ENCODE peak calls at places on chromosomes 12 and 14, in nine cellular contexts. One of them, this sample, is unnamed.

GRCh38 chr14:91395998-91396660 is 21.5 kb downstream of the CCDC88C start:
- DNase-seq in DMS 273 treated with DMSO at 0.1 percent for 48 hours: no peak
- DNase-seq in effector CD4-positive, alpha-beta T cell: no peak
- DNase-seq in LoVo: no peak
- DNase-seq in NCI-H460: no peak
- DNase-seq in EH: no peak
- DNase-seq in fibroblast of mammary gland: no peak
- DNase-seq in hepatocyte: no peak
- DNase-seq in iris pigment epithelial cell: no peak
- DNase-seq in this sample: no peak

GRCh38 chr12:69442894-69443293 is 27.3 kb upstream of the FRS2 start:
- DNase-seq in hepatocyte: no peak
- DNase-seq in iris pigment epithelial cell: peak; percentile 41
- DNase-seq in NCI-H460: no peak
- DNase-seq in DMS 273 treated with DMSO at 0.1 percent for 48 hours: no peak
- DNase-seq in fibroblast of mammary gland: peak; percentile 90
- DNase-seq in EH: peak; percentile 4
- DNase-seq in effector CD4-positive, alpha-beta T cell: no peak
- DNase-seq in LoVo: no peak
- DNase-seq in this sample: no peak

GRCh38 chr12:13380297-13380696 is 183.8 kb downstream of the EMP1 start:
- DNase-seq in effector CD4-positive, alpha-beta T cell: no peak
- DNase-seq in DMS 273 treated with DMSO at 0.1 percent for 48 hours: no peak
- DNase-seq in EH: no peak
- DNase-seq in iris pigment epithelial cell: no peak
- DNase-seq in LoVo: no peak
- DNase-seq in fibroblast of mammary gland: no peak
- DNase-seq in NCI-H460: no peak
- DNase-seq in hepatocyte: no peak
- DNase-seq in this sample: no peak

GRCh38 chr12:69886101-69886500 is 61.1 kb downstream of the MYRFL start:
- DNase-seq in hepatocyte: no peak
- DNase-seq in LoVo: no peak
- DNase-seq in NCI-H460: no peak
- DNase-seq in iris pigment epithelial cell: no peak
- DNase-seq in effector CD4-positive, alpha-beta T cell: no peak
- DNase-seq in EH: no peak
- DNase-seq in DMS 273 treated with DMSO at 0.1 percent for 48 hours: peak; percentile 65
- DNase-seq in fibroblast of mammary gland: no peak
- DNase-seq in this sample: no peak

GRCh38 chr12:29415111-29415510 is 34.1 kb upstream of the ERGIC2 start:
- DNase-seq in LoVo: no peak
- DNase-seq in DMS 273 treated with DMSO at 0.1 percent for 48 hours: no peak
- DNase-seq in iris pigment epithelial cell: no peak
- DNase-seq in effector CD4-positive, alpha-beta T cell: no peak
- DNase-seq in EH: no peak
- DNase-seq in hepatocyte: no peak
- DNase-seq in NCI-H460: no peak
- DNase-seq in fibroblast of mammary gland: no peak
- DNase-seq in this sample: no peak

GRCh38 chr12:122842505-122843405 is 7.5 kb downstream of the HIP1R start:
- DNase-seq in effector CD4-positive, alpha-beta T cell: no peak
- DNase-seq in EH: peak; percentile 59
- DNase-seq in LoVo: no peak
- DNase-seq in NCI-H460: no peak
- DNase-seq in hepatocyte: peak; percentile 5
- DNase-seq in iris pigment epithelial cell: no peak
- DNase-seq in DMS 273 treated with DMSO at 0.1 percent for 48 hours: no peak
- DNase-seq in fibroblast of mammary gland: no peak
- DNase-seq in this sample: no peak

GRCh38 chr14:61749867-61750266 is 12.4 kb upstream of the SNAPC1 start:
- DNase-seq in effector CD4-positive, alpha-beta T cell: no peak
- DNase-seq in LoVo: peak; percentile 50
- DNase-seq in fibroblast of mammary gland: no peak
- DNase-seq in EH: peak; percentile 30
- DNase-seq in hepatocyte: peak; percentile 34
- DNase-seq in NCI-H460: no peak
- DNase-seq in iris pigment epithelial cell: no peak
- DNase-seq in DMS 273 treated with DMSO at 0.1 percent for 48 hours: no peak
- DNase-seq in this sample: no peak

GRCh38 chr12:105396983-105397382 is 66.5 kb downstream of the C12orf75 start:
- DNase-seq in EH: no peak
- DNase-seq in iris pigment epithelial cell: no peak
- DNase-seq in fibroblast of mammary gland: no peak
- DNase-seq in hepatocyte: no peak
- DNase-seq in effector CD4-positive, alpha-beta T cell: no peak
- DNase-seq in LoVo: no peak
- DNase-seq in NCI-H460: no peak
- DNase-seq in DMS 273 treated with DMSO at 0.1 percent for 48 hours: no peak
- DNase-seq in this sample: no peak

GRCh38 chr14:22657861-22658260 is 13.7 kb upstream of the OR6J1 start:
- DNase-seq in fibroblast of mammary gland: peak; percentile 71
- DNase-seq in effector CD4-positive, alpha-beta T cell: no peak
- DNase-seq in NCI-H460: peak; percentile 16
- DNase-seq in DMS 273 treated with DMSO at 0.1 percent for 48 hours: peak; percentile 3
- DNase-seq in LoVo: no peak
- DNase-seq in iris pigment epithelial cell: peak; percentile 79
- DNase-seq in EH: peak; percentile 51
- DNase-seq in hepatocyte: no peak
- DNase-seq in this sample: peak; percentile 41

GRCh38 chr12:53324113-53324778 is 2.8 kb upstream of the AAAS start:
- DNase-seq in hepatocyte: no peak
- DNase-seq in NCI-H460: no peak
- DNase-seq in effector CD4-positive, alpha-beta T cell: peak; percentile 36
- DNase-seq in iris pigment epithelial cell: no peak
- DNase-seq in fibroblast of mammary gland: no peak
- DNase-seq in EH: no peak
- DNase-seq in LoVo: no peak
- DNase-seq in DMS 273 treated with DMSO at 0.1 percent for 48 hours: no peak
- DNase-seq in this sample: no peak

GRCh38 chr14:101359221-101360044 is 201.9 kb upstream of the DIO3 start:
- DNase-seq in iris pigment epithelial cell: peak; percentile 21
- DNase-seq in NCI-H460: no peak
- DNase-seq in DMS 273 treated with DMSO at 0.1 percent for 48 hours: no peak
- DNase-seq in EH: peak; percentile 61
- DNase-seq in fibroblast of mammary gland: peak; percentile 6
- DNase-seq in LoVo: peak; percentile 26
- DNase-seq in effector CD4-positive, alpha-beta T cell: no peak
- DNase-seq in hepatocyte: peak; percentile 55
- DNase-seq in this sample: peak; percentile 1

GRCh38 chr12:105214670-105215375 is 21.2 kb downstream of the APPL2 start:
- DNase-seq in LoVo: peak; percentile 99
- DNase-seq in effector CD4-positive, alpha-beta T cell: no peak
- DNase-seq in hepatocyte: peak; percentile 87
- DNase-seq in NCI-H460: peak; percentile 86
- DNase-seq in iris pigment epithelial cell: no peak
- DNase-seq in fibroblast of mammary gland: no peak
- DNase-seq in DMS 273 treated with DMSO at 0.1 percent for 48 hours: no peak
- DNase-seq in EH: peak; percentile 68
- DNase-seq in this sample: no peak

GRCh38 chr14:70188608-70189540 is at the start of gene SLC8A3:
- DNase-seq in NCI-H460: peak; percentile 5
- DNase-seq in fibroblast of mammary gland: peak; percentile 19
- DNase-seq in EH: peak; percentile 70
- DNase-seq in DMS 273 treated with DMSO at 0.1 percent for 48 hours: peak; percentile 43
- DNase-seq in LoVo: no peak
- DNase-seq in effector CD4-positive, alpha-beta T cell: no peak
- DNase-seq in iris pigment epithelial cell: peak; percentile 76
- DNase-seq in hepatocyte: peak; percentile 55
- DNase-seq in this sample: peak; percentile 1

GRCh38 chr14:31070431-31070830 is 44.3 kb upstream of the STRN3 start:
- DNase-seq in iris pigment epithelial cell: peak; percentile 92
- DNase-seq in effector CD4-positive, alpha-beta T cell: no peak
- DNase-seq in NCI-H460: no peak
- DNase-seq in LoVo: peak; percentile 38
- DNase-seq in DMS 273 treated with DMSO at 0.1 percent for 48 hours: no peak
- DNase-seq in EH: peak; percentile 95
- DNase-seq in fibroblast of mammary gland: peak; percentile 74
- DNase-seq in hepatocyte: no peak
- DNase-seq in this sample: peak; percentile 91

GRCh38 chr12:95966287-95966870 is 23.2 kb downstream of the AMDHD1 start:
- DNase-seq in effector CD4-positive, alpha-beta T cell: no peak
- DNase-seq in DMS 273 treated with DMSO at 0.1 percent for 48 hours: peak; percentile 17
- DNase-seq in iris pigment epithelial cell: no peak
- DNase-seq in hepatocyte: no peak
- DNase-seq in fibroblast of mammary gland: no peak
- DNase-seq in NCI-H460: no peak
- DNase-seq in EH: peak; percentile 8
- DNase-seq in LoVo: no peak
- DNase-seq in this sample: no peak

GRCh38 chr12:2451497-2451896 is 343.3 kb upstream of the FKBP4 start:
- DNase-seq in NCI-H460: no peak
- DNase-seq in DMS 273 treated with DMSO at 0.1 percent for 48 hours: no peak
- DNase-seq in iris pigment epithelial cell: no peak
- DNase-seq in effector CD4-positive, alpha-beta T cell: no peak
- DNase-seq in LoVo: no peak
- DNase-seq in EH: no peak
- DNase-seq in hepatocyte: no peak
- DNase-seq in fibroblast of mammary gland: no peak
- DNase-seq in this sample: no peak

GRCh38 chr14:89249296-89249565 is 167.8 kb downstream of the FOXN3 start:
- DNase-seq in NCI-H460: no peak
- DNase-seq in effector CD4-positive, alpha-beta T cell: no peak
- DNase-seq in DMS 273 treated with DMSO at 0.1 percent for 48 hours: no peak
- DNase-seq in EH: peak; percentile 12
- DNase-seq in hepatocyte: peak; percentile 49
- DNase-seq in iris pigment epithelial cell: peak; percentile 41
- DNase-seq in fibroblast of mammary gland: no peak
- DNase-seq in LoVo: no peak
- DNase-seq in this sample: no peak

GRCh38 chr12:12689672-12690287 is 6.2 kb downstream of the GPR19 start:
- DNase-seq in NCI-H460: no peak
- DNase-seq in LoVo: no peak
- DNase-seq in effector CD4-positive, alpha-beta T cell: no peak
- DNase-seq in EH: peak; percentile 32
- DNase-seq in DMS 273 treated with DMSO at 0.1 percent for 48 hours: no peak
- DNase-seq in fibroblast of mammary gland: no peak
- DNase-seq in iris pigment epithelial cell: peak; percentile 40
- DNase-seq in hepatocyte: no peak
- DNase-seq in this sample: no peak

GRCh38 chr12:19941096-19941495 is 427.2 kb upstream of the PDE3A start:
- DNase-seq in fibroblast of mammary gland: no peak
- DNase-seq in EH: no peak
- DNase-seq in DMS 273 treated with DMSO at 0.1 percent for 48 hours: no peak
- DNase-seq in effector CD4-positive, alpha-beta T cell: no peak
- DNase-seq in LoVo: no peak
- DNase-seq in hepatocyte: no peak
- DNase-seq in iris pigment epithelial cell: no peak
- DNase-seq in NCI-H460: no peak
- DNase-seq in this sample: no peak

GRCh38 chr14:75454963-75455546 is 27.2 kb downstream of the JDP2 start:
- DNase-seq in hepatocyte: peak; percentile 68
- DNase-seq in fibroblast of mammary gland: peak; percentile 79
- DNase-seq in iris pigment epithelial cell: peak; percentile 91
- DNase-seq in DMS 273 treated with DMSO at 0.1 percent for 48 hours: no peak
- DNase-seq in NCI-H460: no peak
- DNase-seq in EH: peak; percentile 89
- DNase-seq in LoVo: peak; percentile 13
- DNase-seq in effector CD4-positive, alpha-beta T cell: no peak
- DNase-seq in this sample: peak; percentile 65

GRCh38 chr14:22551597-22551982 is 37.4 kb downstream of the DAD1 start:
- DNase-seq in NCI-H460: no peak
- DNase-seq in DMS 273 treated with DMSO at 0.1 percent for 48 hours: no peak
- DNase-seq in hepatocyte: no peak
- DNase-seq in fibroblast of mammary gland: no peak
- DNase-seq in iris pigment epithelial cell: no peak
- DNase-seq in effector CD4-positive, alpha-beta T cell: no peak
- DNase-seq in EH: no peak
- DNase-seq in LoVo: no peak
- DNase-seq in this sample: no peak

GRCh38 chr12:114713466-114714215 is 29.7 kb upstream of the TBX3 start:
- DNase-seq in fibroblast of mammary gland: no peak
- DNase-seq in effector CD4-positive, alpha-beta T cell: no peak
- DNase-seq in NCI-H460: no peak
- DNase-seq in LoVo: no peak
- DNase-seq in EH: no peak
- DNase-seq in iris pigment epithelial cell: no peak
- DNase-seq in DMS 273 treated with DMSO at 0.1 percent for 48 hours: no peak
- DNase-seq in hepatocyte: no peak
- DNase-seq in this sample: no peak

GRCh38 chr14:99568567-99569560 is 35.1 kb downstream of the CCDC85C start:
- DNase-seq in EH: peak; percentile 87
- DNase-seq in fibroblast of mammary gland: no peak
- DNase-seq in effector CD4-positive, alpha-beta T cell: no peak
- DNase-seq in iris pigment epithelial cell: peak; percentile 31
- DNase-seq in NCI-H460: no peak
- DNase-seq in hepatocyte: no peak
- DNase-seq in DMS 273 treated with DMSO at 0.1 percent for 48 hours: no peak
- DNase-seq in LoVo: peak; percentile 30
- DNase-seq in this sample: peak; percentile 65

GRCh38 chr14:72451081-72451972 is 442.6 kb downstream of the DPF3 start:
- DNase-seq in NCI-H460: no peak
- DNase-seq in iris pigment epithelial cell: no peak
- DNase-seq in hepatocyte: no peak
- DNase-seq in fibroblast of mammary gland: no peak
- DNase-seq in DMS 273 treated with DMSO at 0.1 percent for 48 hours: no peak
- DNase-seq in LoVo: no peak
- DNase-seq in EH: no peak
- DNase-seq in effector CD4-positive, alpha-beta T cell: peak; percentile 6
- DNase-seq in this sample: no peak

GRCh38 chr12:93539821-93540220 is 32.7 kb upstream of the SOCS2 start:
- DNase-seq in LoVo: no peak
- DNase-seq in DMS 273 treated with DMSO at 0.1 percent for 48 hours: no peak
- DNase-seq in hepatocyte: no peak
- DNase-seq in NCI-H460: no peak
- DNase-seq in effector CD4-positive, alpha-beta T cell: no peak
- DNase-seq in fibroblast of mammary gland: no peak
- DNase-seq in EH: no peak
- DNase-seq in iris pigment epithelial cell: no peak
- DNase-seq in this sample: no peak

GRCh38 chr12:12877789-12878455 is 13.4 kb upstream of the GPRC5A start:
- DNase-seq in LoVo: no peak
- DNase-seq in NCI-H460: no peak
- DNase-seq in DMS 273 treated with DMSO at 0.1 percent for 48 hours: no peak
- DNase-seq in EH: peak; percentile 50
- DNase-seq in fibroblast of mammary gland: no peak
- DNase-seq in hepatocyte: no peak
- DNase-seq in iris pigment epithelial cell: no peak
- DNase-seq in effector CD4-positive, alpha-beta T cell: no peak
- DNase-seq in this sample: no peak

GRCh38 chr12:102234599-102234998 is 37.0 kb upstream of the PMCH start:
- DNase-seq in DMS 273 treated with DMSO at 0.1 percent for 48 hours: no peak
- DNase-seq in LoVo: no peak
- DNase-seq in effector CD4-positive, alpha-beta T cell: no peak
- DNase-seq in iris pigment epithelial cell: no peak
- DNase-seq in EH: peak; percentile 2
- DNase-seq in fibroblast of mammary gland: peak; percentile 12
- DNase-seq in NCI-H460: no peak
- DNase-seq in hepatocyte: no peak
- DNase-seq in this sample: no peak

GRCh38 chr14:104874571-104875411 is 9.7 kb downstream of the CEP170B start:
- DNase-seq in DMS 273 treated with DMSO at 0.1 percent for 48 hours: no peak
- DNase-seq in iris pigment epithelial cell: no peak
- DNase-seq in NCI-H460: no peak
- DNase-seq in hepatocyte: no peak
- DNase-seq in LoVo: no peak
- DNase-seq in effector CD4-positive, alpha-beta T cell: no peak
- DNase-seq in EH: no peak
- DNase-seq in fibroblast of mammary gland: no peak
- DNase-seq in this sample: no peak

GRCh38 chr14:95043732-95044462 is 113.4 kb downstream of the DICER1 start:
- DNase-seq in iris pigment epithelial cell: no peak
- DNase-seq in LoVo: no peak
- DNase-seq in effector CD4-positive, alpha-beta T cell: no peak
- DNase-seq in NCI-H460: no peak
- DNase-seq in hepatocyte: no peak
- DNase-seq in EH: no peak
- DNase-seq in DMS 273 treated with DMSO at 0.1 percent for 48 hours: no peak
- DNase-seq in fibroblast of mammary gland: peak; percentile 82
- DNase-seq in this sample: no peak

GRCh38 chr12:106114084-106115068 is 24.4 kb downstream of the NUAK1 start:
- DNase-seq in DMS 273 treated with DMSO at 0.1 percent for 48 hours: no peak
- DNase-seq in NCI-H460: peak; percentile 89
- DNase-seq in effector CD4-positive, alpha-beta T cell: no peak
- DNase-seq in EH: peak; percentile 65
- DNase-seq in LoVo: peak; percentile 28
- DNase-seq in fibroblast of mammary gland: no peak
- DNase-seq in iris pigment epithelial cell: peak; percentile 50
- DNase-seq in hepatocyte: no peak
- DNase-seq in this sample: peak; percentile 43

GRCh38 chr14:61026523-61026922 is 45.5 kb downstream of the SLC38A6 start:
- DNase-seq in fibroblast of mammary gland: no peak
- DNase-seq in LoVo: no peak
- DNase-seq in NCI-H460: no peak
- DNase-seq in effector CD4-positive, alpha-beta T cell: no peak
- DNase-seq in EH: no peak
- DNase-seq in hepatocyte: no peak
- DNase-seq in DMS 273 treated with DMSO at 0.1 percent for 48 hours: no peak
- DNase-seq in iris pigment epithelial cell: no peak
- DNase-seq in this sample: no peak